ENCODE peak calls at places on chromosome 16, in nine cellular contexts. W is stomach; D is ascending aorta; P is HCT116; H is foreskin fibroblast; F is coronary artery; M is Panc1; R is NT2/D1; O is CD8-positive, alpha-beta memory T cell. C is an unnamed sample.

GRCh38 chr16:81796585-81797346 is 17.7 kb downstream of the PLCG2 start:
- DNase-seq in H (peak; percentile 17), R (no peak), M (no peak), W (no peak), O (no peak), P (no peak), D (no peak), F (no peak), C (no peak)

GRCh38 chr16:80014241-80014939 is 413.9 kb upstream of the MAF start:
- DNase-seq in P (no peak), M (no peak), F (no peak), D (no peak), H (no peak), O (no peak), W (no peak), R (no peak), C (no peak)

GRCh38 chr16:22388101-22388644 is 13.8 kb upstream of the CDR2 start:
- DNase-seq in W (no peak), R (no peak), O (no peak), F (no peak), M (no peak), H (no peak), D (no peak), P (no peak), C (no peak)

GRCh38 chr16:11667824-11668589 is at the start of gene SNN:
- DNase-seq in D (peak; percentile 93), W (peak; percentile 92), P (peak; percentile 39), O (peak; percentile 81), M (no peak), H (peak; percentile 95), R (peak; percentile 75), F (no peak), C (peak; percentile 92)

GRCh38 chr16:82993415-82993814 is 366.6 kb downstream of the CDH13 start:
- DNase-seq in O (no peak), H (no peak), P (no peak), F (no peak), M (no peak), R (no peak), W (no peak), D (no peak), C (no peak)

GRCh38 chr16:49056546-49056945 is 225.1 kb downstream of the CBLN1 start:
- DNase-seq in O (no peak), D (no peak), H (no peak), M (no peak), F (no peak), P (no peak), W (no peak), R (no peak), C (no peak)

GRCh38 chr16:75928295-75928694 is 202.0 kb upstream of the CPHXL start:
- DNase-seq in P (no peak), H (no peak), W (no peak), M (no peak), D (no peak), R (no peak), F (no peak), O (no peak), C (no peak)

GRCh38 chr16:89536886-89537548 is 23.5 kb upstream of the RPL13 start:
- DNase-seq in H (no peak), M (no peak), D (no peak), R (no peak), F (no peak), O (no peak), P (no peak), W (no peak), C (no peak)

GRCh38 chr16:20621406-20621805 is 45.2 kb upstream of the ACSM2B start:
- DNase-seq in R (no peak), H (no peak), P (no peak), W (no peak), D (no peak), O (no peak), F (no peak), M (no peak), C (no peak)

DNA sequence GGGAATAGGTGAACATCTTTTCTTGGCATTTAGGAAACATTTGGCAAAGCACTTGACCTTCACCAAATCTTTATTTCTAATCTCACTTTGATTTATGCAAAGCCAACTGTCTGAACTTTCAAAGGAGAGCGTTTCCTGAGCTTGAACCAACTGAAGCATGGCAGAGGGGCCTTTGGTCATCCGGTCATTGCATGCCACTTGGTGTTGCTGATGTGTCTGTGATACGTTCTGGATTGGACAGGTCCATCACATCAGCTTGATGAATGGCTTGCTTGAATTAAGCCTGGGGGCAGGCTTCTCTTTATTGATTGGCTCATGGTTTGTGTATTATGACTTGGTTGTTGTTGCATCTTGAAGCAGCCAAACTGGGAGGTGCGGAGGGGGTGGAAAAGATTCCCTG is 347.3 kb downstream of the RBFOX1 start:
- DNase-seq in F (no peak), W (no peak), M (no peak), H (no peak), P (no peak), O (no peak), D (no peak), R (no peak), C (no peak)
- H3K4me3 ChIP-seq in F (no peak overlapping the region), W (no peak overlapping the region), M (no peak overlapping the region), H (no peak overlapping the region), P (no peak overlapping the region), O (no peak overlapping the region), D (no peak overlapping the region), R (no peak overlapping the region), C (no peak overlapping the region)

GRCh38 chr16:53089434-53090270 is 34.9 kb downstream of the CHD9 start:
- DNase-seq in D (no peak), R (peak; percentile 71), F (no peak), W (no peak), M (no peak), O (no peak), H (peak; percentile 60), P (no peak), C (no peak)
- H3K4me3 ChIP-seq in D (peak overlapping the region; percentile 44), R (no peak overlapping the region), F (peak overlapping the region; percentile 62), W (no peak overlapping the region), M (no peak overlapping the region), O (no peak overlapping the region), H (no peak overlapping the region), P (no peak overlapping the region), C (no peak overlapping the region)

GRCh38 chr16:50679676-50680555 is 1.2 kb downstream of the SNX20 start:
- DNase-seq in F (no peak), O (no peak), D (no peak), W (no peak), M (no peak), P (no peak), H (no peak), R (no peak), C (no peak)

GRCh38 chr16:50679266-50679665 is 1.8 kb downstream of the SNX20 start:
- DNase-seq in D (no peak), M (no peak), O (no peak), R (no peak), F (no peak), W (no peak), P (no peak), H (no peak), C (no peak)

GRCh38 chr16:50680907-50681885 is at the start of gene SNX20:
- DNase-seq in D (no peak), O (peak; percentile 55), H (no peak), R (no peak), M (no peak), P (no peak), W (peak; percentile 43), F (no peak), C (no peak)

GRCh38 chr16:50677351-50677750 is 3.8 kb downstream of the SNX20 start:
- DNase-seq in F (no peak), H (no peak), O (no peak), P (no peak), R (no peak), M (no peak), W (no peak), D (no peak), C (no peak)

GRCh38 chr16:50680556-50680893 is 587 bp downstream of the SNX20 start:
- DNase-seq in O (no peak), P (no peak), R (no peak), M (no peak), F (no peak), H (no peak), D (no peak), W (no peak), C (no peak)
- H3K4me3 ChIP-seq in O (peak overlapping the region; percentile 89), P (no peak overlapping the region), R (no peak overlapping the region), M (no peak overlapping the region), F (peak overlapping the region; percentile 57), H (no peak overlapping the region), D (peak overlapping the region; percentile 41), W (peak overlapping the region; percentile 37), C (no peak overlapping the region)

GRCh38 chr16:29664133-29664912 is 1.3 kb downstream of the SPN start:
- DNase-seq in W (no peak), H (no peak), F (no peak), O (peak; percentile 22), M (no peak), P (no peak), R (no peak), D (no peak), C (no peak)

GRCh38 chr16:29667755-29668154 is 4.7 kb downstream of the SPN start:
- DNase-seq in R (no peak), O (no peak), H (no peak), D (no peak), M (no peak), F (no peak), P (no peak), W (no peak), C (no peak)

GRCh38 chr16:29663020-29663828 is at the start of gene SPN:
- DNase-seq in H (no peak), F (no peak), D (no peak), R (no peak), M (no peak), P (no peak), O (peak; percentile 23), W (no peak), C (no peak)

GRCh38 chr16:29663829-29664132 is 734 bp downstream of the SPN start:
- DNase-seq in P (no peak), M (no peak), H (no peak), R (no peak), D (no peak), W (no peak), O (no peak), F (no peak), C (no peak)

DNA sequence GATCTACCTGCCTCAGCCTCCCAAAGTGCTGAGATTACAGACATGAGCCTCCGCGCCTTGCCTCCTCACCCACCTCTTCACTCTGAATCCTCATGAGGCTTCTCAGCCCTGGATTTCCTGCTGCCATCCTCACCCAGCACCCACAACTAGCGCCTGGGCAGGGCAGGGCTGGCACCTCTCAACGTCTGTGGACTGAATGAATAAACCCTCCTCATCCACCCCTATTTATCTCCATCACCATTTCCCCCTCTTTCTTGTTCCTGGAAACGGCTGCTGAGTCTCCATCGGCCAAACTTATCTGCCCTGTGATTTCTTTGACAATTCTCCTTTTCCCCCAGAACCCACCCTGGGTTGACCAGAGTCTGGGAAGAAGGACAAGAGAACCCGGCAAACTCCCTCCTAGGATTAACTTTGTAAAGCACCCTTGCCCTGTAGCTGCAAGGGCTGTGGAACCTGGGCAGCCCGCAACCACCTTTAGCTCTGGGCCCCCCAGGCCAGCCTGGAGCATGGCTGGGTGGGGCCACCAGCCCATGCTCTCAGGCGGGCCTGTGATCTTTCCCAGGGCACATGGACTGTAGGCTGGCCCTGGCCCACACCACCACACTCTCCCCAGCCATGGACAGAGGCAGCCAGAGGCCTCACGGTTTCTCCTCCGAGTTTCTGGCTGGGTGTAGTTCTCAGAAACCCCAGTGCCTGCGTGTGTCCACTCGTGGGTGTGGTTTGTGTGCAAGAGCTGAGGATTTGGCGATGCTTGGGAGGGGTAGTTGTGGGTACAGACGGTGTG is 2.4 kb downstream of the SPN start:
- DNase-seq in R (no peak), F (no peak), D (no peak), P (no peak), M (no peak), H (no peak), O (peak; percentile 42), W (no peak), C (no peak)
- H3K4me3 ChIP-seq in R (no peak overlapping the region), F (no peak overlapping the region), D (no peak overlapping the region), P (no peak overlapping the region), M (no peak overlapping the region), H (no peak overlapping the region), O (peak overlapping the region; percentile 83), W (peak overlapping the region; percentile 41), C (no peak overlapping the region)

C was measured in thyroid gland.